ENCODE peak calls at places on chromosomes 3 and 15, in four cellular contexts. T is HFF-Myc, A is PC-3, M is epithelial cell of esophagus. E is an unnamed sample.

GRCh38 chr3:6179761-6180160 is 681.2 kb upstream of the GRM7 start:
- DNase-seq in T (no peak), A (peak), M (no peak), E (no peak)

GRCh38 chr3:46566040-46566631 is at the start of gene LRRC2:
- DNase-seq in A (peak), T (peak), M (peak), E (peak)

GRCh38 chr3:46845397-46845859 is 17.8 kb downstream of the MYL3 start:
- DNase-seq in M (no peak), T (peak), A (peak), E (peak)

GRCh38 chr15:68311859-68312557 is 34.5 kb downstream of the FEM1B start:
- DNase-seq in A (no peak), T (no peak), M (no peak), E (no peak)

GRCh38 chr3:76938962-76939361 is 100.9 kb upstream of the ROBO2 start:
- DNase-seq in A (no peak), T (no peak), M (no peak), E (no peak)

GRCh38 chr15:55742927-55743614 is at the start of gene PRTG:
- DNase-seq in T (no peak), M (peak), A (peak), E (peak)

GRCh38 chr3:10006048-10006761 is 19.6 kb upstream of the EMC3 start:
- DNase-seq in T (no peak), M (no peak), A (no peak), E (no peak)

GRCh38 chr3:186283651-186284445 is 78.2 kb downstream of the DGKG start:
- DNase-seq in A (peak), T (no peak), M (peak), E (no peak)

GRCh38 chr15:50911001-50911400 is 2.5 kb downstream of the AP4E1 start:
- DNase-seq in T (no peak), A (no peak), M (no peak), E (no peak)

GRCh38 chr3:184566441-184567414 is 5.1 kb downstream of the EPHB3 start:
- DNase-seq in T (no peak), M (peak), A (peak), E (no peak)

GRCh38 chr3:190378240-190378891 is 9.6 kb upstream of the CLDN16 start:
- DNase-seq in T (no peak), A (peak), M (peak), E (peak)

GRCh38 chr3:31066999-31067398 is 172.5 kb upstream of the GADL1 start:
- DNase-seq in T (peak), M (peak), A (peak), E (peak)

GRCh38 chr3:57019057-57019456 is 41.4 kb upstream of the SPATA12 start:
- DNase-seq in A (no peak), M (no peak), T (no peak), E (no peak)

GRCh38 chr3:152390647-152391046 is 121.9 kb downstream of the MBNL1 start:
- DNase-seq in A (no peak), T (no peak), M (no peak), E (no peak)

GRCh38 chr3:46892285-46893145 is 15.0 kb downstream of the PTH1R start:
- DNase-seq in T (no peak), M (peak), A (peak), E (peak)

GRCh38 chr3:2392981-2393380 is 294.3 kb downstream of the CNTN4 start:
- DNase-seq in T (no peak), A (no peak), M (no peak), E (no peak)

GRCh38 chr3:94395851-94396250 is 333.0 kb downstream of the NSUN3 start:
- DNase-seq in A (no peak), M (no peak), T (no peak), E (no peak)

GRCh38 chr3:53226142-53226840 is 29.5 kb downstream of the TKT start:
- DNase-seq in M (no peak), T (no peak), A (no peak), E (no peak)

GRCh38 chr15:90402230-90402629 is 14.2 kb downstream of the IQGAP1 start:
- DNase-seq in M (peak), A (peak), T (peak), E (peak)

GRCh38 chr3:13598926-13599886 is 50.3 kb downstream of the FBLN2 start:
- DNase-seq in M (peak), T (peak), A (peak), E (no peak)

GRCh38 chr15:60589728-60590127 is 110.8 kb upstream of the ICE2 start:
- DNase-seq in T (peak), M (no peak), A (no peak), E (no peak)
- H3K4me3 ChIP-seq in T (no peak), M (no peak), A (no peak), E (no peak)

GRCh38 chr3:102714567-102714966 is 279.8 kb downstream of the ZPLD1 start:
- DNase-seq in A (no peak), T (no peak), M (no peak), E (no peak)
- H3K4me3 ChIP-seq in A (no peak), T (no peak), M (no peak), E (no peak)

GRCh38 chr3:4983739-4984510 is 4.7 kb downstream of the BHLHE40 start:
- DNase-seq in A (peak), M (peak), T (no peak), E (peak)
- H3K4me3 ChIP-seq in A (peak), M (peak), T (no peak), E (peak)

GRCh38 chr15:69834756-69835155 is 263.0 kb downstream of the TLE3 start:
- DNase-seq in A (no peak), M (no peak), T (no peak), E (no peak)
- H3K4me3 ChIP-seq in A (no peak), M (no peak), T (no peak), E (no peak)

GRCh38 chr3:123068227-123069020 is 1.6 kb downstream of the PDIA5 start:
- DNase-seq in A (peak), T (no peak), M (peak), E (no peak)
- H3K4me3 ChIP-seq in A (peak), T (peak), M (peak), E (peak)

GRCh38 chr3:123449986-123450474 is 1.1 kb upstream of the ADCY5 start:
- DNase-seq in T (no peak), M (no peak), A (no peak), E (no peak)

GRCh38 chr3:123448503-123449091 is at the start of gene ADCY5:
- DNase-seq in A (no peak), M (peak), T (no peak), E (no peak)

GRCh38 chr3:123447749-123448502 is 964 bp downstream of the ADCY5 start:
- DNase-seq in M (peak), A (no peak), T (no peak), E (no peak)

GRCh38 chr3:123451186-123451585 is 2.3 kb upstream of the ADCY5 start:
- DNase-seq in T (no peak), A (no peak), M (no peak), E (no peak)

GRCh38 chr3:123449092-123449985 is 449 bp upstream of the ADCY5 start:
- DNase-seq in A (no peak), T (no peak), M (peak), E (no peak)
- H3K4me3 ChIP-seq in A (peak), T (peak), M (peak), E (peak)